ENCODE peak calls at places on chromosomes 16 and 17, in eight cellular contexts. H, B, Z, E, T, W, L and F are unnamed samples.

GRCh38 chr16:31508706-31509523 is 724 bp upstream of the RUSF1 start:
- DNase-seq in E (no peak), B (no peak), T (no peak), Z (no peak), W (no peak), H (no peak), L (no peak), F (no peak)

GRCh38 chr16:48317614-48318013 is 67.6 kb downstream of the SIAH1 start:
- DNase-seq in T (no peak), H (no peak), B (no peak), Z (peak), E (no peak), L (peak), W (no peak), F (no peak)

GRCh38 chr17:9916108-9916507 is 11.0 kb upstream of the RCVRN start:
- DNase-seq in H (no peak), W (no peak), L (no peak), B (no peak), Z (no peak), T (no peak), E (no peak), F (no peak)

GRCh38 chr17:3594056-3594810 is 15.0 kb downstream of the TRPV1 start:
- DNase-seq in E (no peak), H (no peak), B (peak), Z (no peak), L (no peak), T (no peak), W (no peak), F (no peak)

GRCh38 chr17:11240041-11240801 is 792 bp upstream of the SHISA6 start:
- DNase-seq in L (no peak), Z (no peak), B (no peak), H (no peak), T (no peak), E (no peak), W (no peak), F (no peak)

GRCh38 chr16:10539256-10539655 is 41.1 kb downstream of the EMP2 start:
- DNase-seq in W (no peak), Z (no peak), E (no peak), B (no peak), H (no peak), L (no peak), T (no peak), F (no peak)

GRCh38 chr16:48182979-48183537 is 27.3 kb upstream of the ABCC12 start:
- DNase-seq in L (no peak), E (no peak), W (peak), Z (no peak), H (no peak), B (no peak), T (no peak), F (no peak)

GRCh38 chr17:50863221-50863843 is 2.8 kb downstream of the TOB1 start:
- DNase-seq in E (no peak), Z (peak), L (peak), B (no peak), H (no peak), W (peak), T (peak), F (no peak)

GRCh38 chr17:80970044-80970761 is 21.4 kb upstream of the CHMP6 start:
- DNase-seq in E (no peak), L (peak), W (peak), T (peak), Z (peak), B (peak), H (peak), F (no peak)

GRCh38 chr17:79626156-79626890 is 15.5 kb upstream of the RBFOX3 start:
- DNase-seq in L (no peak), T (peak), B (no peak), Z (no peak), W (peak), H (no peak), E (no peak), F (no peak)

GRCh38 chr17:14061666-14062560 is 7.4 kb upstream of the COX10 start:
- DNase-seq in E (no peak), L (no peak), H (no peak), W (no peak), T (no peak), Z (no peak), B (no peak), F (no peak)

GRCh38 chr16:89315791-89316581 is 98.5 kb downstream of the ZNF778 start:
- DNase-seq in E (peak), H (peak), Z (peak), W (no peak), B (peak), T (peak), L (peak), F (no peak)

GRCh38 chr17:29518359-29518758 is 48.5 kb downstream of the ABHD15 start:
- DNase-seq in W (no peak), L (no peak), B (no peak), T (no peak), Z (no peak), E (no peak), H (no peak), F (no peak)

GRCh38 chr16:88681709-88682451 is 4.4 kb downstream of the SNAI3 start:
- DNase-seq in B (peak), L (peak), H (peak), W (no peak), E (peak), T (peak), Z (peak), F (no peak)

GRCh38 chr16:47979783-47980182 is 176.0 kb downstream of the ABCC12 start:
- DNase-seq in H (no peak), W (no peak), T (no peak), L (no peak), B (no peak), E (no peak), Z (no peak), F (no peak)

GRCh38 chr17:50210249-50211225 is 9.1 kb upstream of the COL1A1 start:
- DNase-seq in L (no peak), H (no peak), W (peak), T (no peak), B (peak), E (no peak), Z (no peak), F (no peak)

GRCh38 chr17:56653877-56654276 is 60.4 kb downstream of the NOG start:
- DNase-seq in T (peak), W (no peak), Z (peak), L (peak), H (peak), B (no peak), E (peak), F (no peak)

GRCh38 chr16:82281544-82281943 is 111.5 kb upstream of the MPHOSPH6 start:
- DNase-seq in T (no peak), Z (no peak), H (no peak), B (no peak), E (no peak), W (no peak), L (no peak), F (no peak)

GRCh38 chr16:87628940-87629339 is 26.6 kb downstream of the JPH3 start:
- DNase-seq in H (no peak), B (peak), T (no peak), Z (no peak), W (no peak), L (no peak), E (no peak), F (no peak)

GRCh38 chr17:28042721-28043291 is 329 bp downstream of the NLK start:
- DNase-seq in T (no peak), B (no peak), W (no peak), H (no peak), E (no peak), Z (no peak), L (no peak), F (no peak)

GRCh38 chr17:83178533-83179201 is 99.3 kb downstream of the METRNL start:
- DNase-seq in H (no peak), B (no peak), W (peak), L (no peak), Z (no peak), E (no peak), T (no peak), F (peak)

GRCh38 chr17:50631908-50632571 is 2.6 kb upstream of the ABCC3 start:
- DNase-seq in H (no peak), B (no peak), W (no peak), T (no peak), Z (no peak), L (peak), E (no peak), F (no peak)

GRCh38 chr16:80144191-80144590 is 396.6 kb upstream of the DYNLRB2 start:
- DNase-seq in Z (no peak), L (no peak), T (no peak), E (no peak), H (no peak), W (no peak), B (no peak), F (no peak)

GRCh38 chr16:68563631-68564366 is 24.7 kb downstream of the ZFP90 start:
- DNase-seq in B (no peak), E (no peak), T (no peak), H (no peak), L (peak), W (no peak), Z (no peak), F (no peak)

GRCh38 chr16:15960124-15960971 is 10.9 kb downstream of the ABCC1 start:
- DNase-seq in B (no peak), Z (peak), E (no peak), L (no peak), T (no peak), H (no peak), W (no peak), F (no peak)

GRCh38 chr17:39753514-39754160 is 15.9 kb downstream of the GRB7 start:
- DNase-seq in B (peak), L (no peak), Z (no peak), H (peak), T (peak), E (no peak), W (peak), F (no peak)

GRCh38 chr17:79563237-79564013 is 47.4 kb downstream of the RBFOX3 start:
- DNase-seq in L (no peak), Z (no peak), T (no peak), E (no peak), W (peak), B (no peak), H (no peak), F (no peak)

GRCh38 chr16:1414532-1415265 is at the start of gene UNKL:
- DNase-seq in W (peak), T (peak), B (peak), E (peak), H (peak), L (peak), Z (peak), F (no peak)

GRCh38 chr16:24838554-24839266 is 7.1 kb upstream of the SLC5A11 start:
- DNase-seq in T (no peak), B (no peak), L (peak), E (no peak), H (no peak), Z (no peak), W (no peak), F (no peak)

GRCh38 chr17:18905226-18905625 is 46.7 kb upstream of the SLC5A10 start:
- DNase-seq in H (no peak), W (no peak), B (no peak), E (no peak), T (no peak), L (no peak), Z (no peak), F (no peak)

GRCh38 chr17:39804839-39805238 is 59.3 kb downstream of the IKZF3 start:
- DNase-seq in H (no peak), Z (no peak), L (peak), T (no peak), E (no peak), W (no peak), B (no peak), F (no peak)

GRCh38 chr17:62974788-62975586 is 9.0 kb downstream of the TANC2 start:
- DNase-seq in L (no peak), E (no peak), Z (no peak), W (no peak), B (no peak), H (no peak), T (no peak), F (no peak)

GRCh38 chr17:41615454-41615853 is 2.9 kb upstream of the KRT16 start:
- DNase-seq in E (no peak), Z (no peak), W (peak), L (no peak), T (no peak), B (no peak), H (no peak), F (no peak)